ENCODE peak calls at places on chromosomes 6 and 20, in ten cellular contexts. Q is psoas muscle; C is thyroid gland; H is tibial nerve; U is GM23248; S is CD8-positive, alpha-beta T cell; M is heart left ventricle; L is right lobe of liver; A is aorta; Z is mammary epithelial cell. P is an unnamed sample. For H3K4me1, the result is how much of the 10 kb centered on the place peaks cover.

GRCh38 chr20:7704021-7704420 is 236.2 kb downstream of the HAO1 start:
- DNase-seq in Q (no peak), C (no peak), H (no peak), U (no peak), S (no peak), M (no peak), L (no peak), A (no peak), Z (no peak), P (no peak)

GRCh38 chr6:106363401-106364138 is 3.1 kb downstream of the CRYBG1 start:
- DNase-seq in Q (no peak), C (no peak), H (no peak), U (peak), S (no peak), M (no peak), L (no peak), A (no peak), Z (no peak), P (no peak)

GRCh38 chr6:138692058-138692977 is 81.3 kb upstream of the CCDC28A start:
- DNase-seq in Q (peak), C (peak), H (peak), U (peak), S (peak), M (peak), L (peak), A (peak), Z (peak), P (peak)

GRCh38 chr20:62368629-62369507 is 1.8 kb upstream of the LAMA5 start:
- DNase-seq in Q (peak), C (peak), H (no peak), U (peak), S (no peak), M (peak), L (peak), A (no peak), Z (peak), P (peak)

GRCh38 chr6:161374971-161375873 is 101.4 kb upstream of the AGPAT4 start:
- DNase-seq in Q (peak), C (peak), H (peak), U (peak), S (no peak), M (peak), L (peak), A (peak), Z (peak), P (peak)

GRCh38 chr20:21615617-21616080 is 89.8 kb upstream of the PAX1 start:
- DNase-seq in Q (peak), C (peak), H (no peak), U (peak), S (peak), M (peak), L (peak), A (peak), Z (peak), P (peak)

GRCh38 chr20:18005170-18005989 is 36.6 kb downstream of the MGME1 start:
- DNase-seq in Q (no peak), C (peak), H (no peak), U (no peak), S (no peak), M (no peak), L (no peak), A (no peak), Z (no peak), P (no peak)

GRCh38 chr6:28269492-28269891 is 2.5 kb downstream of the ZSCAN26 start:
- DNase-seq in Q (no peak), C (no peak), H (no peak), U (peak), S (no peak), M (no peak), L (no peak), A (no peak), Z (peak), P (peak)

GRCh38 chr6:54188832-54189231 is 77.6 kb downstream of the MLIP start:
- DNase-seq in Q (no peak), C (no peak), H (no peak), U (no peak), S (no peak), M (no peak), L (no peak), A (no peak), Z (no peak), P (no peak)

GRCh38 chr20:5608104-5608447 is 142.1 kb upstream of the SHLD1 start:
- DNase-seq in Q (no peak), C (no peak), H (no peak), U (no peak), S (no peak), M (no peak), L (no peak), A (no peak), Z (no peak), P (no peak)

GRCh38 chr6:152094992-152095592 is 287.6 kb downstream of the ESR1 start:
- DNase-seq in Q (peak), C (peak), H (peak), U (peak), S (no peak), M (peak), L (no peak), A (peak), Z (peak), P (peak)

GRCh38 chr6:103273048-103273447 is 1586.7 kb downstream of the HACE1 start:
- DNase-seq in Q (no peak), C (no peak), H (no peak), U (no peak), S (no peak), M (no peak), L (no peak), A (no peak), Z (no peak), P (no peak)

GRCh38 chr20:47029845-47030244 is 135.2 kb downstream of the EYA2 start:
- DNase-seq in Q (no peak), C (no peak), H (no peak), U (no peak), S (no peak), M (no peak), L (no peak), A (no peak), Z (no peak), P (no peak)

GRCh38 chr20:21118138-21118537 is 7.7 kb upstream of the KIZ start:
- DNase-seq in Q (no peak), C (no peak), H (no peak), U (no peak), S (no peak), M (no peak), L (no peak), A (no peak), Z (no peak), P (no peak)

GRCh38 chr20:1937316-1937976 is 42.2 kb downstream of the SIRPA start:
- DNase-seq in Q (no peak), C (no peak), H (no peak), U (no peak), S (no peak), M (no peak), L (peak), A (no peak), Z (no peak), P (no peak)

GRCh38 chr20:12827796-12828406 is 180.9 kb upstream of the SPTLC3 start:
- DNase-seq in Q (no peak), C (no peak), H (no peak), U (no peak), S (no peak), M (no peak), L (no peak), A (no peak), Z (no peak), P (no peak)

GRCh38 chr6:164184410-164184809 is 769.9 kb downstream of the QKI start:
- DNase-seq in Q (no peak), C (no peak), H (no peak), U (no peak), S (no peak), M (no peak), L (peak), A (no peak), Z (no peak), P (no peak)

GRCh38 chr6:23213193-23213592 is 643.8 kb downstream of the HDGFL1 start:
- DNase-seq in Q (no peak), C (no peak), H (no peak), U (peak), S (no peak), M (no peak), L (no peak), A (no peak), Z (no peak), P (peak)

GRCh38 chr6:107246972-107247615 is 131.8 kb upstream of the BEND3 start:
- DNase-seq in Q (no peak), C (no peak), H (no peak), U (no peak), S (no peak), M (no peak), L (no peak), A (no peak), Z (peak), P (peak)

GRCh38 chr20:18749528-18749927 is 64.1 kb upstream of the SCP2D1 start:
- DNase-seq in Q (no peak), C (no peak), H (no peak), U (no peak), S (no peak), M (no peak), L (no peak), A (no peak), Z (no peak), P (no peak)

GRCh38 chr6:111030008-111031006 is 48.5 kb downstream of the RPF2 start:
- DNase-seq in Q (peak), C (peak), H (no peak), U (peak), S (no peak), M (peak), L (peak), A (no peak), Z (no peak), P (peak)

GRCh38 chr20:8854566-8854965 is 214.3 kb upstream of the PLCB4 start:
- DNase-seq in Q (peak), C (peak), H (no peak), U (peak), S (no peak), M (peak), L (no peak), A (peak), Z (no peak), P (peak)

GRCh38 chr6:142361345-142361744 is 59.5 kb downstream of the ADGRG6 start:
- DNase-seq in Q (no peak), C (no peak), H (no peak), U (no peak), S (no peak), M (no peak), L (no peak), A (no peak), Z (no peak), P (no peak)

GRCh38 chr6:83378621-83379388 is 52.0 kb downstream of the ME1 start:
- DNase-seq in Q (no peak), C (no peak), H (no peak), U (peak), S (no peak), M (no peak), L (no peak), A (no peak), Z (peak), P (peak)

GRCh38 chr6:141169419-141169818 is 963.3 kb upstream of the GJE1 start:
- DNase-seq in Q (no peak), C (no peak), H (no peak), U (peak), S (no peak), M (no peak), L (no peak), A (no peak), Z (no peak), P (peak)

GRCh38 chr6:66421570-66421969 is 714.5 kb upstream of the EYS start:
- DNase-seq in Q (no peak), C (no peak), H (no peak), U (no peak), S (no peak), M (no peak), L (no peak), A (no peak), Z (no peak), P (peak)

GRCh38 chr20:41133709-41134361 is 3.5 kb upstream of the PLCG1 start:
- DNase-seq in Q (no peak), C (no peak), H (no peak), U (no peak), S (no peak), M (no peak), L (no peak), A (no peak), Z (peak), P (no peak)

GRCh38 chr6:41288025-41288777 is 1.7 kb upstream of the TREM1 start:
- DNase-seq in Q (no peak), C (peak), H (no peak), U (peak), S (no peak), M (no peak), L (no peak), A (no peak), Z (peak), P (peak)

GRCh38 chr6:148999921-149000589 is 253.2 kb downstream of the UST start:
- DNase-seq in Q (peak), C (peak), H (no peak), U (peak), S (no peak), M (peak), L (no peak), A (peak), Z (peak), P (peak)

GRCh38 chr20:62208805-62209755 is 11.0 kb downstream of the HRH3 start:
- DNase-seq in Q (peak), C (no peak), H (no peak), U (peak), S (no peak), M (no peak), L (peak), A (no peak), Z (peak), P (peak)

GRCh38 chr6:101626264-101626663 is 232.8 kb downstream of the GRIK2 start:
- DNase-seq in Q (no peak), C (no peak), H (no peak), U (no peak), S (no peak), M (no peak), L (no peak), A (no peak), Z (no peak), P (no peak)

GRCh38 chr6:30513451-30513850 is 24.1 kb downstream of the HLA-E start:
- DNase-seq in Q (no peak), C (no peak), H (no peak), U (no peak), S (no peak), M (no peak), L (no peak), A (no peak), Z (no peak), P (no peak)

GRCh38 chr6:30511147-30511546 is 21.8 kb downstream of the HLA-E start:
- DNase-seq in Q (no peak), C (no peak), H (no peak), U (no peak), S (no peak), M (no peak), L (no peak), A (no peak), Z (no peak), P (no peak)

GRCh38 chr6:30510419-30510818 is 21.1 kb downstream of the HLA-E start:
- DNase-seq in Q (no peak), C (no peak), H (no peak), U (no peak), S (no peak), M (no peak), L (no peak), A (no peak), Z (no peak), P (no peak)

GRCh38 chr6:30508890-30509736 is 19.8 kb downstream of the HLA-E start:
- DNase-seq in Q (no peak), C (no peak), H (no peak), U (peak), S (no peak), M (no peak), L (no peak), A (no peak), Z (no peak), P (peak)

DNA sequence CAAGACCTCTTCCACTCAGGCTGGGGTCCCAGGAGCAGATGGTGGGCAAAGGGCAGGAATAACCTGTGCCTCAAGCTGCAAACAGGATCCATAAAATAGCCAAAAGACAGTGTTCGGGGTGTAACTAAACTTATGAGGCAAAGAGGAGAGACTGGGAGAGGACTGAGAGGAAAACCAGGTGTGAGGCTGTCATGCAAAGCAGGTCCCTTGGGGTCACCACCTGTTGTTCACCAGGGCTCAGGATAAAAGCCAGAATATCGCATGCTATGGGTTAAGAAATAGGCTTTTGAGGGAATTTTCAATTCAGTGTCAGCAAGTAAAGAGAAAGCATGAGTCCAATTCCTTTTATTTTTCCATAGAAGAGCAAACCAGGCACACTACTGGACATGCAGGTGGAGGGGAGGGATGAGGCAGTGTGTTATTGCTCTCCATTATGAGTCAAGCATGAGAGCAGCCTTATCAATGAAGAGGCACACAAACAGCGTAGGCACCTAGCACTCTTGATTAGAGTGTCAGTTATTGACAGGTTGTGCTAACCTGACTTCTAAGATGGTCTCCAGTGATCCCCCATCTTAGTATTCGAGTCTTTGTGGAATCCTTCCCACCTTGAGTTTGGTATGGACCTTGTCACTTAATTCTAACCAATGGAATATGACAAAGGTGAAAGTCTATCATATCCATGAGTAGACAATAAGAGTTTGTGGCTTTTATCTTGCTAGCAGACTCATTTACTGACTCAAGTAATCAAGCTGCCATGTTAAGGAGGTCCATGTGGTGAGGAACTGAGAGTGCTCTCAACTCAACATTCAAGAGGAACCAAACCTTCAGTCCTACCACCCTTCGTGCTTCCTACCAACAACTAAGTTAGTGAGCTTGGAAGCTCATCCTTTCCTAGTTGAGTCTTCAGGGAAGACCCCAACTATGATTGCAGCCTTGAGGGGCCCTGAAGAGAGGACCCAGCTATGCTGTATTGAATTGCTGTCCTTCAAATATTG is 18.8 kb downstream of the HLA-E start:
- DNase-seq in Q (no peak), C (no peak), H (no peak), U (no peak), S (no peak), M (no peak), L (no peak), A (no peak), Z (no peak), P (no peak)
- H3K4me1 ChIP-seq in Q (under half), C (under half), H (under half), U (under half), S (half or more), M (under half), L (under half), A (under half), Z (under half), P (under half)

DNA sequence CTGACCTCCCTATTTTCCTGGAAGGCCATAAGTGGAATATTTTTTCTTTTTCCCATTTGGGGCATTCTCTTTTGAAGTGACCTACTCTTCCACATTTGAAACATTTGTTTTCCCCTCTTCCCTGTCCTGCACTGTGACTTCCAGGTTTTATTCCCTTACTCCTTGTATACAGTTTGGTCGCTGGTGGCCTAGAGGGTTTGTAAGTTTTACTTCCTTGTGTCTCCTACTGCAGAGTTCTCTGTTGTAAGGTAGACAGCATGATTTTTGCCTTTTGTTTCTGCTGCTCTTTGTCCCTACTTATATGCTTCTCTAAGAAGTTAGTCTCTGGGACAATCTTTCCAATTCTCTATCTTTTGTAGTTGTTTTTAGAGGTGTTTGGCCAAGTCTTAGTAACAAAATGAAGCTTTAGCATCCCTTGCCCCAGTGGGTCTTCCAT is 7.4 kb upstream of the ZNFX1 start:
- DNase-seq in Q (no peak), C (no peak), H (no peak), U (no peak), S (no peak), M (no peak), L (no peak), A (no peak), Z (no peak), P (no peak)
- H3K4me1 ChIP-seq in Q (under half), C (under half), H (under half), U (half or more), S (under half), M (under half), L (under half), A (under half), Z (half or more), P (under half)

GRCh38 chr20:34663213-34663943 is 13.5 kb downstream of the PIGU start:
- DNase-seq in Q (no peak), C (peak), H (no peak), U (no peak), S (no peak), M (no peak), L (no peak), A (no peak), Z (no peak), P (no peak)

GRCh38 chr20:34673411-34673810 is 3.5 kb downstream of the PIGU start:
- DNase-seq in Q (no peak), C (no peak), H (no peak), U (no peak), S (no peak), M (no peak), L (no peak), A (no peak), Z (no peak), P (no peak)

GRCh38 chr20:34669094-34669493 is 7.8 kb downstream of the PIGU start:
- DNase-seq in Q (no peak), C (no peak), H (no peak), U (no peak), S (no peak), M (no peak), L (no peak), A (no peak), Z (no peak), P (no peak)
- H3K4me1 ChIP-seq in Q (under half), C (under half), H (under half), U (under half), S (under half), M (under half), L (under half), A (under half), Z (under half), P (under half)

GRCh38 chr20:51398552-51398951 is 144.0 kb downstream of the NFATC2 start:
- DNase-seq in Q (no peak), C (no peak), H (no peak), U (no peak), S (no peak), M (no peak), L (no peak), A (no peak), Z (no peak), P (no peak)

GRCh38 chr20:51393566-51393965 is 149.0 kb downstream of the NFATC2 start:
- DNase-seq in Q (no peak), C (no peak), H (no peak), U (no peak), S (no peak), M (peak), L (peak), A (no peak), Z (no peak), P (peak)

GRCh38 chr20:51398083-51398482 is 144.4 kb downstream of the NFATC2 start:
- DNase-seq in Q (no peak), C (no peak), H (no peak), U (no peak), S (no peak), M (no peak), L (no peak), A (peak), Z (no peak), P (no peak)

GRCh38 chr20:51394706-51395105 is 147.8 kb downstream of the NFATC2 start:
- DNase-seq in Q (no peak), C (no peak), H (no peak), U (no peak), S (no peak), M (no peak), L (peak), A (no peak), Z (no peak), P (no peak)

DNA sequence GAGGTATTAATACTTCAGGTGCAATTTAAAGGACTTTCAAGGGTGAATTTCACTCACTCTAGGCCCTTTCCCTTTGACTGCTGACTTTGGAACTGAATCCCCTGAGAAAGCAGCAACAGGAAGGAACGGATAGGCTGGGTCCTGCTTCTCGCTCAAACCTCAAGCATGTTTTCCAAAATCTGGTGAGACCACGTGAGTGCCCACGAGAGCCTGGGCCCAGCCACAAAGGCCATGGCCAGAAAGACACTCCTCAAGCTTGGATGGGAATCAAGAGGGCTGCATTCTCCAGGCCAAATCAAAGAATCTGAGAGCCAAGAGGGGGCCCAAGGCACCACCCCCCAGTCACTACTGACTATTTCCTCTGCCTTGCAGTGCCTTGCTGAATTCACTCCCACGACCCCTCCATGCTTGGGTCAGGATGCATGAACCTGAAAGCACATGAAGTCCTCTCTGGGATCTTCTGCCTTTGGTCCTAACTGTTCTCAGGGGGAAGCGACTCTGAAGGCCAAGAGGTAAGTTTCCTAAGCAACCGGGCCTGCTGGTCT is 146.1 kb downstream of the NFATC2 start:
- DNase-seq in Q (no peak), C (no peak), H (no peak), U (no peak), S (no peak), M (no peak), L (no peak), A (no peak), Z (no peak), P (no peak)
- H3K4me1 ChIP-seq in Q (under half), C (under half), H (under half), U (under half), S (under half), M (under half), L (under half), A (under half), Z (under half), P (under half)